ENCODE peak calls at places on chromosomes 13 and 19, in six cellular contexts. Y is CD4-positive, alpha-beta T cell; G is transverse colon; T is Ammon's horn; K is EL; W is psoas muscle. J is an unnamed sample.

GRCh38 chr19:29422686-29423085 is 103.1 kb upstream of the VSTM2B start:
- DNase-seq in Y (no peak), G (no peak), T (no peak), K (no peak), W (no peak), J (no peak)

GRCh38 chr13:72113070-72113469 is 246.1 kb upstream of the DACH1 start:
- DNase-seq in Y (no peak), G (no peak), T (no peak), K (no peak), W (no peak), J (no peak)

GRCh38 chr19:33196446-33197193 is 2.5 kb downstream of the LRP3 start:
- DNase-seq in Y (no peak), G (no peak), T (no peak), K (no peak), W (no peak), J (no peak)

GRCh38 chr19:36604656-36605100 is 435 bp upstream of the ZNF382 start:
- DNase-seq in Y (peak; percentile 79), G (peak; percentile 38), T (peak; percentile 80), K (peak; percentile 63), W (peak; percentile 66), J (peak; percentile 70)

GRCh38 chr13:80850771-80851170 is 509.8 kb upstream of the SPRY2 start:
- DNase-seq in Y (no peak), G (no peak), T (no peak), K (no peak), W (no peak), J (no peak)

GRCh38 chr19:30204721-30205120 is 167.5 kb upstream of the ZNF536 start:
- DNase-seq in Y (no peak), G (no peak), T (no peak), K (no peak), W (no peak), J (no peak)

GRCh38 chr13:31970237-31970930 is 61.2 kb upstream of the FRY start:
- DNase-seq in Y (no peak), G (no peak), T (peak; percentile 34), K (peak; percentile 88), W (no peak), J (no peak)

GRCh38 chr13:102729560-102730275 is 34.9 kb upstream of the METTL21C start:
- DNase-seq in Y (no peak), G (no peak), T (no peak), K (peak; percentile 61), W (no peak), J (no peak)

GRCh38 chr19:30307191-30307974 is 64.8 kb upstream of the ZNF536 start:
- DNase-seq in Y (no peak), G (no peak), T (no peak), K (no peak), W (no peak), J (no peak)

GRCh38 chr19:33134571-33135041 is 2.7 kb downstream of the WDR88 start:
- DNase-seq in Y (peak; percentile 30), G (no peak), T (no peak), K (no peak), W (no peak), J (no peak)

GRCh38 chr13:83752141-83752540 is 130.1 kb downstream of the SLITRK1 start:
- DNase-seq in Y (no peak), G (no peak), T (no peak), K (peak; percentile 88), W (no peak), J (no peak)

GRCh38 chr19:3508771-3509535 is 2.8 kb downstream of the FZR1 start:
- DNase-seq in Y (no peak), G (no peak), T (no peak), K (peak; percentile 23), W (no peak), J (no peak)

GRCh38 chr19:31518626-31519025 is 169.4 kb upstream of the TSHZ3 start:
- DNase-seq in Y (no peak), G (peak; percentile 10), T (no peak), K (no peak), W (no peak), J (no peak)

GRCh38 chr19:54928299-54928698 is 19.0 kb downstream of the NLRP7 start:
- DNase-seq in Y (no peak), G (no peak), T (no peak), K (no peak), W (no peak), J (no peak)

GRCh38 chr19:18478545-18479311 is 40.8 kb upstream of the ISYNA1 start:
- DNase-seq in Y (no peak), G (peak; percentile 76), T (peak; percentile 76), K (peak; percentile 97), W (peak; percentile 89), J (peak; percentile 92)

J was measured in posterior cingulate gyrus.